ENCODE peak calls at places on chromosomes 6 and 20, in five cellular contexts. One of them, this sample, is unnamed.

GRCh38 chr20:40849456-40849855 is 160.4 kb upstream of the MAFB start:
- DNase-seq in Panc1: no peak
- DNase-seq in esophagus squamous epithelium: no peak
- DNase-seq in stimulated activated CD4-positive, alpha-beta T cell treated with anti-CD3 and anti-CD28 coated beads, Interleukin-4, amount 100 ng/mL, for 4 hours: no peak
- DNase-seq in caudate nucleus: no peak
- DNase-seq in this sample: no peak

GRCh38 chr6:113649276-113649675 is 207.9 kb upstream of the MARCKS start:
- DNase-seq in Panc1: no peak
- DNase-seq in caudate nucleus: no peak
- DNase-seq in stimulated activated CD4-positive, alpha-beta T cell treated with anti-CD3 and anti-CD28 coated beads, Interleukin-4, amount 100 ng/mL, for 4 hours: no peak
- DNase-seq in esophagus squamous epithelium: no peak
- DNase-seq in this sample: no peak

GRCh38 chr20:25344634-25345033 is 46.0 kb downstream of the ABHD12 start:
- DNase-seq in Panc1: no peak
- DNase-seq in stimulated activated CD4-positive, alpha-beta T cell treated with anti-CD3 and anti-CD28 coated beads, Interleukin-4, amount 100 ng/mL, for 4 hours: no peak
- DNase-seq in esophagus squamous epithelium: no peak
- DNase-seq in caudate nucleus: no peak
- DNase-seq in this sample: no peak

GRCh38 chr20:37914672-37915433 is 11.9 kb downstream of the VSTM2L start:
- DNase-seq in caudate nucleus: no peak
- DNase-seq in Panc1: no peak
- DNase-seq in stimulated activated CD4-positive, alpha-beta T cell treated with anti-CD3 and anti-CD28 coated beads, Interleukin-4, amount 100 ng/mL, for 4 hours: peak
- DNase-seq in esophagus squamous epithelium: no peak
- DNase-seq in this sample: no peak

GRCh38 chr6:139943391-139943790 is 568.9 kb upstream of the CITED2 start:
- DNase-seq in Panc1: peak
- DNase-seq in caudate nucleus: no peak
- DNase-seq in stimulated activated CD4-positive, alpha-beta T cell treated with anti-CD3 and anti-CD28 coated beads, Interleukin-4, amount 100 ng/mL, for 4 hours: no peak
- DNase-seq in esophagus squamous epithelium: no peak
- DNase-seq in this sample: no peak

GRCh38 chr6:84516151-84516550 is 248.2 kb downstream of the TBX18 start:
- DNase-seq in stimulated activated CD4-positive, alpha-beta T cell treated with anti-CD3 and anti-CD28 coated beads, Interleukin-4, amount 100 ng/mL, for 4 hours: no peak
- DNase-seq in caudate nucleus: no peak
- DNase-seq in Panc1: no peak
- DNase-seq in esophagus squamous epithelium: no peak
- DNase-seq in this sample: no peak

GRCh38 chr20:38210741-38211140 is 45.7 kb upstream of the TGM2 start:
- DNase-seq in esophagus squamous epithelium: no peak
- DNase-seq in Panc1: no peak
- DNase-seq in caudate nucleus: no peak
- DNase-seq in stimulated activated CD4-positive, alpha-beta T cell treated with anti-CD3 and anti-CD28 coated beads, Interleukin-4, amount 100 ng/mL, for 4 hours: no peak
- DNase-seq in this sample: no peak

GRCh38 chr6:21616005-21616404 is 22.5 kb downstream of the SOX4 start:
- DNase-seq in Panc1: no peak
- DNase-seq in caudate nucleus: no peak
- DNase-seq in stimulated activated CD4-positive, alpha-beta T cell treated with anti-CD3 and anti-CD28 coated beads, Interleukin-4, amount 100 ng/mL, for 4 hours: no peak
- DNase-seq in esophagus squamous epithelium: no peak
- DNase-seq in this sample: no peak

GRCh38 chr20:50369225-50370035 is 140.8 kb upstream of the PTPN1 start:
- DNase-seq in Panc1: no peak
- DNase-seq in esophagus squamous epithelium: no peak
- DNase-seq in caudate nucleus: no peak
- DNase-seq in stimulated activated CD4-positive, alpha-beta T cell treated with anti-CD3 and anti-CD28 coated beads, Interleukin-4, amount 100 ng/mL, for 4 hours: no peak
- DNase-seq in this sample: no peak

GRCh38 chr6:167093922-167094432 is 28.9 kb upstream of the CCR6 start:
- DNase-seq in Panc1: no peak
- DNase-seq in esophagus squamous epithelium: no peak
- DNase-seq in stimulated activated CD4-positive, alpha-beta T cell treated with anti-CD3 and anti-CD28 coated beads, Interleukin-4, amount 100 ng/mL, for 4 hours: peak
- DNase-seq in caudate nucleus: no peak
- DNase-seq in this sample: no peak

GRCh38 chr6:14925627-14926026 is 320.2 kb upstream of the JARID2 start:
- DNase-seq in Panc1: no peak
- DNase-seq in stimulated activated CD4-positive, alpha-beta T cell treated with anti-CD3 and anti-CD28 coated beads, Interleukin-4, amount 100 ng/mL, for 4 hours: no peak
- DNase-seq in esophagus squamous epithelium: no peak
- DNase-seq in caudate nucleus: no peak
- DNase-seq in this sample: no peak

GRCh38 chr20:51059862-51060261 is 37.0 kb upstream of the KCNG1 start:
- DNase-seq in esophagus squamous epithelium: no peak
- DNase-seq in stimulated activated CD4-positive, alpha-beta T cell treated with anti-CD3 and anti-CD28 coated beads, Interleukin-4, amount 100 ng/mL, for 4 hours: no peak
- DNase-seq in caudate nucleus: no peak
- DNase-seq in Panc1: no peak
- DNase-seq in this sample: no peak

GRCh38 chr6:15793288-15793687 is 130.5 kb upstream of the DTNBP1 start:
- DNase-seq in esophagus squamous epithelium: no peak
- DNase-seq in stimulated activated CD4-positive, alpha-beta T cell treated with anti-CD3 and anti-CD28 coated beads, Interleukin-4, amount 100 ng/mL, for 4 hours: no peak
- DNase-seq in Panc1: no peak
- DNase-seq in caudate nucleus: no peak
- DNase-seq in this sample: no peak

GRCh38 chr6:133225560-133225959 is 15.6 kb upstream of the EYA4 start:
- DNase-seq in esophagus squamous epithelium: no peak
- DNase-seq in stimulated activated CD4-positive, alpha-beta T cell treated with anti-CD3 and anti-CD28 coated beads, Interleukin-4, amount 100 ng/mL, for 4 hours: no peak
- DNase-seq in Panc1: no peak
- DNase-seq in caudate nucleus: no peak
- DNase-seq in this sample: no peak

GRCh38 chr6:79239538-79240168 is 5.2 kb upstream of the HMGN3 start:
- DNase-seq in stimulated activated CD4-positive, alpha-beta T cell treated with anti-CD3 and anti-CD28 coated beads, Interleukin-4, amount 100 ng/mL, for 4 hours: no peak
- DNase-seq in Panc1: no peak
- DNase-seq in esophagus squamous epithelium: no peak
- DNase-seq in caudate nucleus: no peak
- DNase-seq in this sample: no peak

GRCh38 chr20:46468508-46468907 is 44.9 kb downstream of the ZNF334 start:
- DNase-seq in stimulated activated CD4-positive, alpha-beta T cell treated with anti-CD3 and anti-CD28 coated beads, Interleukin-4, amount 100 ng/mL, for 4 hours: no peak
- DNase-seq in caudate nucleus: no peak
- DNase-seq in Panc1: no peak
- DNase-seq in esophagus squamous epithelium: no peak
- DNase-seq in this sample: no peak

GRCh38 chr20:32470025-32470861 is 112.1 kb downstream of the ASXL1 start:
- DNase-seq in stimulated activated CD4-positive, alpha-beta T cell treated with anti-CD3 and anti-CD28 coated beads, Interleukin-4, amount 100 ng/mL, for 4 hours: no peak
- DNase-seq in caudate nucleus: no peak
- DNase-seq in Panc1: no peak
- DNase-seq in esophagus squamous epithelium: no peak
- DNase-seq in this sample: no peak

GRCh38 chr6:165751486-165751885 is 88.4 kb upstream of the PDE10A start:
- DNase-seq in caudate nucleus: no peak
- DNase-seq in Panc1: no peak
- DNase-seq in esophagus squamous epithelium: no peak
- DNase-seq in stimulated activated CD4-positive, alpha-beta T cell treated with anti-CD3 and anti-CD28 coated beads, Interleukin-4, amount 100 ng/mL, for 4 hours: no peak
- DNase-seq in this sample: no peak

GRCh38 chr6:166244353-166245045 is 63.7 kb downstream of the PRR18 start:
- DNase-seq in esophagus squamous epithelium: no peak
- DNase-seq in Panc1: no peak
- DNase-seq in stimulated activated CD4-positive, alpha-beta T cell treated with anti-CD3 and anti-CD28 coated beads, Interleukin-4, amount 100 ng/mL, for 4 hours: no peak
- DNase-seq in caudate nucleus: no peak
- DNase-seq in this sample: no peak

GRCh38 chr20:51386586-51386985 is 155.9 kb downstream of the NFATC2 start:
- DNase-seq in stimulated activated CD4-positive, alpha-beta T cell treated with anti-CD3 and anti-CD28 coated beads, Interleukin-4, amount 100 ng/mL, for 4 hours: no peak
- DNase-seq in caudate nucleus: no peak
- DNase-seq in Panc1: no peak
- DNase-seq in esophagus squamous epithelium: no peak
- DNase-seq in this sample: no peak

GRCh38 chr6:110831405-110831804 is 16.1 kb upstream of the CDK19 start:
- DNase-seq in esophagus squamous epithelium: no peak
- DNase-seq in Panc1: no peak
- DNase-seq in stimulated activated CD4-positive, alpha-beta T cell treated with anti-CD3 and anti-CD28 coated beads, Interleukin-4, amount 100 ng/mL, for 4 hours: no peak
- DNase-seq in caudate nucleus: no peak
- DNase-seq in this sample: no peak

GRCh38 chr6:8108031-8108660 is 5.8 kb upstream of the EEF1E1 start:
- DNase-seq in stimulated activated CD4-positive, alpha-beta T cell treated with anti-CD3 and anti-CD28 coated beads, Interleukin-4, amount 100 ng/mL, for 4 hours: no peak
- DNase-seq in caudate nucleus: no peak
- DNase-seq in Panc1: peak
- DNase-seq in esophagus squamous epithelium: no peak
- DNase-seq in this sample: no peak

GRCh38 chr6:1240766-1241165 is 71.1 kb upstream of the FOXQ1 start:
- DNase-seq in Panc1: no peak
- DNase-seq in caudate nucleus: no peak
- DNase-seq in esophagus squamous epithelium: no peak
- DNase-seq in stimulated activated CD4-positive, alpha-beta T cell treated with anti-CD3 and anti-CD28 coated beads, Interleukin-4, amount 100 ng/mL, for 4 hours: no peak
- DNase-seq in this sample: no peak

GRCh38 chr6:41548098-41548840 is 2.1 kb downstream of the FOXP4 start:
- DNase-seq in stimulated activated CD4-positive, alpha-beta T cell treated with anti-CD3 and anti-CD28 coated beads, Interleukin-4, amount 100 ng/mL, for 4 hours: peak
- DNase-seq in caudate nucleus: no peak
- DNase-seq in Panc1: no peak
- DNase-seq in esophagus squamous epithelium: no peak
- DNase-seq in this sample: no peak

GRCh38 chr6:1461207-1461606 is 71.8 kb downstream of the FOXF2 start:
- DNase-seq in Panc1: no peak
- DNase-seq in esophagus squamous epithelium: no peak
- DNase-seq in stimulated activated CD4-positive, alpha-beta T cell treated with anti-CD3 and anti-CD28 coated beads, Interleukin-4, amount 100 ng/mL, for 4 hours: no peak
- DNase-seq in caudate nucleus: no peak
- DNase-seq in this sample: no peak

GRCh38 chr6:71289039-71289801 is 609 bp downstream of the OGFRL1 start:
- DNase-seq in stimulated activated CD4-positive, alpha-beta T cell treated with anti-CD3 and anti-CD28 coated beads, Interleukin-4, amount 100 ng/mL, for 4 hours: no peak
- DNase-seq in esophagus squamous epithelium: no peak
- DNase-seq in caudate nucleus: peak
- DNase-seq in Panc1: no peak
- DNase-seq in this sample: no peak

GRCh38 chr20:60102665-60103210 is 144.5 kb downstream of the CDH26 start:
- DNase-seq in esophagus squamous epithelium: no peak
- DNase-seq in stimulated activated CD4-positive, alpha-beta T cell treated with anti-CD3 and anti-CD28 coated beads, Interleukin-4, amount 100 ng/mL, for 4 hours: no peak
- DNase-seq in Panc1: no peak
- DNase-seq in caudate nucleus: no peak
- DNase-seq in this sample: no peak

GRCh38 chr6:118467181-118467580 is 80.9 kb upstream of the PLN start:
- DNase-seq in esophagus squamous epithelium: no peak
- DNase-seq in Panc1: no peak
- DNase-seq in stimulated activated CD4-positive, alpha-beta T cell treated with anti-CD3 and anti-CD28 coated beads, Interleukin-4, amount 100 ng/mL, for 4 hours: no peak
- DNase-seq in caudate nucleus: no peak
- DNase-seq in this sample: no peak

GRCh38 chr6:151294561-151295101 is 54.9 kb downstream of the AKAP12 start:
- DNase-seq in caudate nucleus: no peak
- DNase-seq in stimulated activated CD4-positive, alpha-beta T cell treated with anti-CD3 and anti-CD28 coated beads, Interleukin-4, amount 100 ng/mL, for 4 hours: no peak
- DNase-seq in esophagus squamous epithelium: no peak
- DNase-seq in Panc1: no peak
- DNase-seq in this sample: no peak

GRCh38 chr6:21595265-21595950 is 1.9 kb downstream of the SOX4 start:
- DNase-seq in stimulated activated CD4-positive, alpha-beta T cell treated with anti-CD3 and anti-CD28 coated beads, Interleukin-4, amount 100 ng/mL, for 4 hours: no peak
- DNase-seq in caudate nucleus: no peak
- DNase-seq in esophagus squamous epithelium: no peak
- DNase-seq in Panc1: no peak
- DNase-seq in this sample: no peak

GRCh38 chr20:44153636-44154043 is 33.3 kb downstream of the JPH2 start:
- DNase-seq in stimulated activated CD4-positive, alpha-beta T cell treated with anti-CD3 and anti-CD28 coated beads, Interleukin-4, amount 100 ng/mL, for 4 hours: no peak
- DNase-seq in Panc1: no peak
- DNase-seq in caudate nucleus: no peak
- DNase-seq in esophagus squamous epithelium: no peak
- DNase-seq in this sample: no peak

GRCh38 chr6:148324297-148325007 is 18.2 kb upstream of the SASH1 start:
- DNase-seq in stimulated activated CD4-positive, alpha-beta T cell treated with anti-CD3 and anti-CD28 coated beads, Interleukin-4, amount 100 ng/mL, for 4 hours: no peak
- DNase-seq in esophagus squamous epithelium: no peak
- DNase-seq in caudate nucleus: no peak
- DNase-seq in Panc1: no peak
- DNase-seq in this sample: no peak

GRCh38 chr6:20266851-20267608 is 54.8 kb upstream of the MBOAT1 start:
- DNase-seq in Panc1: no peak
- DNase-seq in caudate nucleus: no peak
- DNase-seq in esophagus squamous epithelium: no peak
- DNase-seq in stimulated activated CD4-positive, alpha-beta T cell treated with anti-CD3 and anti-CD28 coated beads, Interleukin-4, amount 100 ng/mL, for 4 hours: no peak
- DNase-seq in this sample: no peak

GRCh38 chr6:109458774-109459531 is 3.4 kb upstream of the MICAL1 start:
- DNase-seq in esophagus squamous epithelium: no peak
- DNase-seq in stimulated activated CD4-positive, alpha-beta T cell treated with anti-CD3 and anti-CD28 coated beads, Interleukin-4, amount 100 ng/mL, for 4 hours: peak
- DNase-seq in caudate nucleus: peak
- DNase-seq in Panc1: no peak
- DNase-seq in this sample: no peak

GRCh38 chr20:44909872-44910689 is at the start of gene PABPC1L:
- DNase-seq in esophagus squamous epithelium: no peak
- DNase-seq in caudate nucleus: peak
- DNase-seq in Panc1: no peak
- DNase-seq in stimulated activated CD4-positive, alpha-beta T cell treated with anti-CD3 and anti-CD28 coated beads, Interleukin-4, amount 100 ng/mL, for 4 hours: peak
- DNase-seq in this sample: no peak

GRCh38 chr6:166743925-166744653 is 117.0 kb upstream of the RPS6KA2 start:
- DNase-seq in stimulated activated CD4-positive, alpha-beta T cell treated with anti-CD3 and anti-CD28 coated beads, Interleukin-4, amount 100 ng/mL, for 4 hours: no peak
- DNase-seq in esophagus squamous epithelium: no peak
- DNase-seq in caudate nucleus: no peak
- DNase-seq in Panc1: no peak
- DNase-seq in this sample: no peak